ENCODE peak calls at places on chromosomes 5 and 9, in four cellular contexts. Y is stomach, F is PC-9, V is pancreas. C is an unnamed sample.

GRCh38 chr9:135788576-135789300 is 86.8 kb downstream of the KCNT1 start:
- DNase-seq in Y (no peak), F (no peak), V (no peak), C (no peak)

GRCh38 chr9:34070601-34071340 is 22.1 kb upstream of the UBAP2 start:
- DNase-seq in Y (no peak), F (no peak), V (no peak), C (no peak)

GRCh38 chr5:43664641-43665040 is 61.7 kb downstream of the NNT start:
- DNase-seq in Y (no peak), F (no peak), V (no peak), C (no peak)

GRCh38 chr9:97938081-97938644 is at the start of gene HEMGN:
- DNase-seq in Y (no peak), F (no peak), V (no peak), C (no peak)

GRCh38 chr5:135898651-135899050 is 3.0 kb upstream of the IL9 start:
- DNase-seq in Y (no peak), F (no peak), V (no peak), C (no peak)

GRCh38 chr5:90421136-90421535 is 11.6 kb upstream of the CETN3 start:
- DNase-seq in Y (peak), F (no peak), V (no peak), C (no peak)

GRCh38 chr5:56279291-56279690 is 46.2 kb upstream of the ANKRD55 start:
- DNase-seq in Y (no peak), F (no peak), V (no peak), C (no peak)

GRCh38 chr9:112037281-112038016 is 137.6 kb downstream of the SUSD1 start:
- DNase-seq in Y (no peak), F (no peak), V (no peak), C (no peak)

GRCh38 chr9:21561502-21561901 is 79.4 kb upstream of the IFNE start:
- DNase-seq in Y (no peak), F (no peak), V (no peak), C (no peak)

GRCh38 chr9:14309403-14309802 is 4.5 kb downstream of the NFIB start:
- DNase-seq in Y (no peak), F (no peak), V (no peak), C (no peak)

GRCh38 chr9:99150456-99151171 is 45.7 kb downstream of the TGFBR1 start:
- DNase-seq in Y (no peak), F (no peak), V (no peak), C (no peak)

GRCh38 chr5:157821822-157822622 is 36.9 kb downstream of the CLINT1 start:
- DNase-seq in Y (no peak), F (no peak), V (no peak), C (no peak)

GRCh38 chr5:353599-354580 is 32.4 kb downstream of the AHRR start:
- DNase-seq in Y (no peak), F (no peak), V (no peak), C (no peak)

GRCh38 chr5:92401492-92401891 is 1018.4 kb upstream of the ARRDC3 start:
- DNase-seq in Y (no peak), F (no peak), V (no peak), C (no peak)

GRCh38 chr9:121261107-121261460 is 6.9 kb upstream of the GSN start:
- DNase-seq in Y (no peak), F (peak), V (no peak), C (no peak)

GRCh38 chr5:97245371-97245770 is 62.3 kb upstream of the RIOK2 start:
- DNase-seq in Y (no peak), F (no peak), V (no peak), C (no peak)

GRCh38 chr5:174292348-174292747 is 246.8 kb downstream of the NSG2 start:
- DNase-seq in Y (no peak), F (no peak), V (no peak), C (no peak)

GRCh38 chr5:93070938-93071337 is 510.1 kb downstream of the NR2F1-AS1 start:
- DNase-seq in Y (no peak), F (no peak), V (no peak), C (no peak)

GRCh38 chr9:129280236-129281231 is 102.5 kb upstream of the IER5L start:
- DNase-seq in Y (no peak), F (no peak), V (no peak), C (peak)

GRCh38 chr9:15317836-15318235 is 10.8 kb upstream of the TTC39B start:
- DNase-seq in Y (no peak), F (no peak), V (no peak), C (no peak)

GRCh38 chr9:72102520-72102919 is 42.1 kb upstream of the C9orf57 start:
- DNase-seq in Y (no peak), F (no peak), V (no peak), C (no peak)

GRCh38 chr5:149387982-149388381 is 8.9 kb upstream of the IL17B start:
- DNase-seq in Y (no peak), F (no peak), V (no peak), C (no peak)

GRCh38 chr5:142915840-142916424 is 145.8 kb downstream of the ARHGAP26 start:
- DNase-seq in Y (peak), F (peak), V (peak), C (no peak)

GRCh38 chr9:135290566-135290965 is 189.0 kb upstream of the PPP1R26 start:
- DNase-seq in Y (no peak), F (no peak), V (no peak), C (no peak)

GRCh38 chr5:150522504-150523464 is 14.9 kb downstream of the NDST1 start:
- DNase-seq in Y (no peak), F (no peak), V (no peak), C (peak)

GRCh38 chr9:40913096-40913719 is 215.3 kb downstream of the FOXD4L6 start:
- DNase-seq in Y (no peak), F (no peak), V (no peak), C (no peak)

GRCh38 chr5:120564013-120564412 is 99.9 kb downstream of the PRR16 start:
- DNase-seq in Y (no peak), F (no peak), V (no peak), C (no peak)

GRCh38 chr9:130642926-130643325 is 21.5 kb upstream of the PRDM12 start:
- DNase-seq in Y (no peak), F (no peak), V (no peak), C (no peak)

GRCh38 chr5:106873558-106873957 is 797.2 kb downstream of the EFNA5 start:
- DNase-seq in Y (no peak), F (no peak), V (no peak), C (no peak)

GRCh38 chr5:78527054-78527884 is 121.3 kb downstream of the LHFPL2 start:
- DNase-seq in Y (no peak), F (no peak), V (peak), C (peak)

GRCh38 chr5:156835905-156836304 is 14.2 kb upstream of the PPP1R2B start:
- DNase-seq in Y (no peak), F (no peak), V (no peak), C (no peak)

GRCh38 chr5:81639556-81639955 is 111.3 kb downstream of the SSBP2 start:
- DNase-seq in Y (no peak), F (no peak), V (no peak), C (no peak)

GRCh38 chr5:127871448-127872153 is 168.4 kb downstream of the CCDC192 start:
- DNase-seq in Y (no peak), F (no peak), V (no peak), C (no peak)

GRCh38 chr9:82456621-82457020 is 468.0 kb downstream of the SPATA31D1 start:
- DNase-seq in Y (no peak), F (no peak), V (no peak), C (no peak)

GRCh38 chr9:129225815-129226214 is 47.8 kb upstream of the IER5L start:
- DNase-seq in Y (peak), F (peak), V (no peak), C (peak)

GRCh38 chr9:91844170-91844569 is 105.9 kb downstream of the ROR2 start:
- DNase-seq in Y (peak), F (no peak), V (no peak), C (peak)

GRCh38 chr9:119709431-119709830 is 340.2 kb upstream of the BRINP1 start:
- DNase-seq in Y (no peak), F (no peak), V (no peak), C (no peak)

DNA sequence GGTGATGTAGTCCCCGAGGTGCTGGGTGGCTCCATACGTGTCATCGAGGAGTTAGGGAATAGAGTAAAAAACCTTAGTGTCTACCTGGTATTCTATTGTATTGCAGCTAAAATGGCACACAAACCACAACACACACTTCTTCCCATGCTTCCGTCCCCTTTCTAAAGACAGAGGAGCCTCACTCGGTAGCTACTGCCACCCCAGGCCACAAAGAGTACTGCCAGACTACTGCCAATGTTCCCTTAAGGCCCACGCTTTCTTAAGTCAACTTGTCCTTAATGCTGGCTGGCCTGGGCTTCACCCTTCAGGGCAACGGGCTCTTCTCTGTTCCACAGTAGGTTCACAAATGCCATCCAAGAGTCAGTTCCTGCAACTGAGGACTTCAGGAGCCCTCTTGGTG is 673.0 kb downstream of the ELAVL2 start:
- DNase-seq in Y (no peak), F (no peak), V (no peak), C (no peak)
- TF ChIP-seq CTCF in Y (no peak), F (peak), V (no peak), C (no peak)

GRCh38 chr5:151581841-151582583 is 9.1 kb downstream of the FAT2 start:
- DNase-seq in Y (no peak), F (no peak), V (no peak), C (no peak)
- H3K27ac ChIP-seq in Y (no peak), F (no peak), V (no peak), C (no peak)

DNA sequence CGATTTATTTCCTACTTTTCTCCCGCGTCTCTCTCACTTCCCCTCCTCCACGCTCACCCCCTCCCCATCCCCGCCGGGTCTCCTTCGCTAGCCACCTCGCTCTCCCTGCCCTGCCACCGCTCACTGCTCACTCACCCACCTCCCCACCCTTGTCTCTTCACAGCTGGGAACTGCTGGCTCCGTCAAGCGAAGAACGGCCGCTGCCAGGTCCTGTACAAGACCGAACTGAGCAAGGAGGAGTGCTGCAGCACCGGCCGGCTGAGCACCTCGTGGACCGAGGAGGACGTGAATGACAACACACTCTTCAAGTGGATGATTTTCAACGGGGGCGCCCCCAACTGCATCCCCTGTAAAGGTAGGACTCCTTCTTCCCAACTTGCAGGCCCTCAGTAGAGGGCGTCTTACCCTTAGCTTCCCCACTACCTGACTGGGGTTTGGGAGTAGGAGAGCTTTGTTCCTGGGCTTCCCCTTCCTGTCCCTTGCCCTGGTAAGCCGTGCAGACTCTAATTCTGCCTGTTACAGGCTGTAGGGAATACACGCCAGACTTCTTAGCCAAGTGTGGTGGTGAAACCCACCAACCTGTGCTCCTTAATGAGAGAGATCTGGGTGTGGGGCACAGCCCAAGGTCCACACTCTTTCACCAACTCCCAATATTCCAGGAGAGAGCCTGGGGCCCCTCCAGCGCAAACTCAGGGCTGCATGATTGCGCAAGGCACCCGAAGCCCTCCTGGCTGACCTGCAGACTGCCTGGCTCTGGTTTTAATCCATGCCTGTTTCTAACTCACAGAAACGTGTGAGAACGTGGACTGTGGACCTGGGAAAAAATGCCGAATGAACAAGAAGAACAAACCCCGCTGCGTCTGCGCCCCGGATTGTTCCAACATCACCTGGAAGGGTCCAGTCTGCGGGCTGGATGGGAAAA is 2.5 kb downstream of the FST start:
- DNase-seq in Y (peak), F (no peak), V (peak), C (peak)
- TF ChIP-seq CTCF in Y (no peak), F (no peak), V (no peak), C (no peak)

DNA sequence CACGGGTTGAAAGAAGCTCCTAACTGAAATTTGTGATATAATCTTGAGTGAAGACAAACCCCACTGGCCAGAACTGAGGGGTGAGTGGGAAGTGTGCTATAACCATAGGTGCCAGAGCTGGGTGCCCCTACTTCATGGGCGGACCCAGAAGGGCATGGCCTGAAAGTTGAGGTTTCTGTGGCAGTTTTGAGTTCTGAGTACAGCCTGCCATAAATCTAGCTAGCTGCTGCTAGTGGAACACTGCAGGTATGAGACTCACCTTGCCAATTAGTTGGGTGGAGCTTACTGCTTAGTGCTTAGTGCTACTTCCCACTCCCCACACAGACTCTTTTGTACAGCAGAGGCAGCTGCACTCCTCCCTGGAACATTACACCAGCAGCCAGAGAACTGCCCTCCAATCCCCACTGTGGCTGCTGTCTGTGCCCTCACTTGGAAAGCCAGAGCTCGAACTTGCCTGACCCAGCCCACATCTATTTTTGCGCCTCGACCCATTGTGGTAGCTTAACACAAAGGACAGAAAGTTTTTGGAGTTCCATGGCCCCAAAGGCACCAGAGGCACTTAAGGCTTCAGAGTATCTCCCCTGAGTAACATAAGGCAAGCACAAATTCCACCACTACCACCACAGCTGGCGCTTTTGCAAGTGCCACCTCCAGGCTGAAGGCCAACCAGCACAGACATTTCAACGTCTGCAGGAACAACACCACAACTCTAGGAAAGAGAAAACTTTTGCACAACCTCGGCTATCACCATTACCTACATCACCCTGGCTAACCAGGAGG is 27.1 kb upstream of the PTGER4 start:
- DNase-seq in Y (no peak), F (no peak), V (no peak), C (no peak)
- H3K27ac ChIP-seq in Y (no peak), F (no peak), V (no peak), C (no peak)

GRCh38 chr5:76836181-76836580 is 13.6 kb upstream of the S100Z start:
- DNase-seq in Y (no peak), F (no peak), V (no peak), C (no peak)
- TF ChIP-seq CTCF in Y (no peak), F (peak), V (no peak), C (no peak)

GRCh38 chr9:127788337-127789011 is 2.6 kb downstream of the CDK9 start:
- DNase-seq in Y (no peak), F (no peak), V (peak), C (no peak)
- H3K27ac ChIP-seq in Y (no peak), F (no peak), V (peak), C (no peak)

DNA sequence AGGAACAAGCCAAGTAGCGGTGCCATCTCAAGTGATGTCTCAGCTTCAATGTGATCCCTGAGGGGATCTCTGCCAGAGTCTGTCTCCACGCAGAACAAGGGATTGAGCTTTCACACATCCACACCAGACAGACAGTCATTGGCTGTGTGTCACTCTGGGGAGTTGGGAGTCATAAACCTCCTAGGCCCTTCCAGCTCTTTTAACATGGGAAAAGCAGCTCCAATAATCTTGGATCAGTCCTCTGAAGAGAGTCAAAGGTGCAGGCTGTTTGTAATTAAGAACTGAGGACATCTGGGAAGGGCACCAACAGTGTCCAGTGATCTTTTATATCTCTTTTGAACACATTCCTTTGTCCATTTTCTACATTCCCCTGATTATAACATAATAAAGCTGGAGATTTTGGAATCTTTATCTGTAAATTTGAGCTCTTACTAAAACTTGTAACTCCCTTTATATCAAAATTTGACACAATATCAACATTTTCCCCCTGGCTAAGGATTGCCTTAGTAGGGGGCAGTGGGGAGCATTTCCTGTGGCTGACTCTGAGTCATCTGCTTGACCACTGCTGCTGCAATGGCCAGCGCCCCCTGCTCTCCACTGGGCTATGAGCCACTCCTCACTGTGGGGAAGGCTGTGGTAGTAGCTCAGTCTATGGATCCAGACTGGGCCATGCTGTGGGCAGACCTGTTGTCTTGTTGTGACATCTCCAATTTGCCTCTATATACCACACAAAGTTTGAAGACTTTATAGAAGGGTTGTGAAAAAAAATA is 284.4 kb downstream of the OSTF1 start:
- DNase-seq in Y (no peak), F (no peak), V (no peak), C (no peak)
- TF ChIP-seq CTCF in Y (no peak), F (no peak), V (no peak), C (no peak)

GRCh38 chr9:137028281-137029057 is 432 bp upstream of the ABCA2 start:
- DNase-seq in Y (peak), F (peak), V (peak), C (peak)
- H3K27ac ChIP-seq in Y (peak), F (no peak), V (peak), C (peak)

GRCh38 chr9:85142461-85143401 is 473.2 kb downstream of the NTRK2 start:
- DNase-seq in Y (no peak), F (no peak), V (peak), C (peak)
- TF ChIP-seq CTCF in Y (no peak), F (peak), V (peak), C (peak)

C was measured in lower lobe of right lung.